ENCODE peak calls at places on chromosomes 2 and 18, in eight cellular contexts. Z is stimulated activated naive CD8-positive, alpha-beta T cell treated with anti-CD3 and anti-CD28 coated beads, Interleukin-15, amount 100 ng/mL, for 72 hours; Q is H54; D is fibroblast of lung; P is sigmoid colon; F is COLO829; G is NCI-H1105 treated with DMSO at 0.1 percent for 48 hours; J is breast epithelium. M is an unnamed sample.

GRCh38 chr2:116719841-116720240 is 1094.7 kb upstream of the DDX18 start:
- DNase-seq in Z (no peak), Q (no peak), D (peak; percentile 67), P (no peak), F (no peak), G (peak; percentile 97), J (no peak), M (peak; percentile 47)

GRCh38 chr2:28128281-28128950 is 237.9 kb downstream of the BABAM2 start:
- DNase-seq in Z (no peak), Q (no peak), D (peak; percentile 45), P (no peak), F (no peak), G (no peak), J (no peak), M (no peak)

GRCh38 chr18:8876887-8877286 is 171.5 kb downstream of the MTCL1 start:
- DNase-seq in Z (no peak), Q (no peak), D (no peak), P (no peak), F (no peak), G (no peak), J (no peak), M (no peak)

GRCh38 chr2:238722883-238723282 is 125.0 kb upstream of the TWIST2 start:
- DNase-seq in Z (no peak), Q (no peak), D (no peak), P (no peak), F (no peak), G (no peak), J (no peak), M (no peak)

GRCh38 chr2:222399038-222399783 is 25.1 kb upstream of the SGPP2 start:
- DNase-seq in Z (no peak), Q (no peak), D (no peak), P (no peak), F (no peak), G (peak; percentile 94), J (no peak), M (peak; percentile 92)

GRCh38 chr2:38610851-38611801 is 8.4 kb upstream of the HNRNPLL start:
- DNase-seq in Z (peak; percentile 33), Q (no peak), D (peak; percentile 72), P (no peak), F (no peak), G (no peak), J (no peak), M (no peak)

GRCh38 chr2:12293868-12294267 is 422.9 kb upstream of the TRIB2 start:
- DNase-seq in Z (peak; percentile 16), Q (no peak), D (peak; percentile 23), P (no peak), F (no peak), G (no peak), J (no peak), M (no peak)

GRCh38 chr2:20501974-20502373 is 55.1 kb downstream of the RHOB start:
- DNase-seq in Z (no peak), Q (no peak), D (peak; percentile 88), P (peak; percentile 76), F (no peak), G (no peak), J (no peak), M (no peak)

GRCh38 chr2:108621087-108621559 is 86.9 kb downstream of the LIMS1 start:
- DNase-seq in Z (peak; percentile 67), Q (peak; percentile 44), D (peak; percentile 76), P (no peak), F (no peak), G (peak; percentile 61), J (peak; percentile 31), M (no peak)

GRCh38 chr2:177101930-177102329 is 110.7 kb upstream of the HNRNPA3 start:
- DNase-seq in Z (no peak), Q (no peak), D (no peak), P (no peak), F (no peak), G (no peak), J (no peak), M (no peak)

GRCh38 chr2:28250006-28250405 is 142.7 kb upstream of the FOSL2 start:
- DNase-seq in Z (no peak), Q (peak; percentile 73), D (peak; percentile 89), P (no peak), F (peak; percentile 40), G (no peak), J (no peak), M (no peak)

GRCh38 chr2:96867756-96868554 is 1.9 kb downstream of the SEMA4C start:
- DNase-seq in Z (no peak), Q (no peak), D (no peak), P (peak; percentile 65), F (no peak), G (no peak), J (no peak), M (no peak)

GRCh38 chr2:39697480-39697879 is 31.8 kb downstream of the TMEM178A start:
- DNase-seq in Z (no peak), Q (no peak), D (peak; percentile 52), P (no peak), F (no peak), G (no peak), J (no peak), M (peak; percentile 68)

GRCh38 chr2:199798881-199799580 is 52.0 kb downstream of the FTCDNL1 start:
- DNase-seq in Z (no peak), Q (no peak), D (peak; percentile 15), P (peak; percentile 73), F (peak; percentile 82), G (no peak), J (peak; percentile 72), M (no peak)

GRCh38 chr2:185522472-185522871 is 216.1 kb upstream of the FSIP2 start:
- DNase-seq in Z (no peak), Q (no peak), D (no peak), P (no peak), F (no peak), G (no peak), J (no peak), M (no peak)

GRCh38 chr2:182103531-182103930 is 117.9 kb downstream of the PPP1R1C start:
- DNase-seq in Z (no peak), Q (no peak), D (peak; percentile 4), P (no peak), F (peak; percentile 54), G (no peak), J (no peak), M (no peak)

GRCh38 chr2:19547321-19547720 is 188.9 kb upstream of the OSR1 start:
- DNase-seq in Z (no peak), Q (no peak), D (peak; percentile 69), P (no peak), F (no peak), G (no peak), J (no peak), M (no peak)

GRCh38 chr2:168571061-168571460 is 115.0 kb downstream of the CERS6 start:
- DNase-seq in Z (no peak), Q (no peak), D (peak; percentile 64), P (no peak), F (no peak), G (no peak), J (no peak), M (no peak)

GRCh38 chr18:61169386-61169785 is 163.8 kb upstream of the CDH20 start:
- DNase-seq in Z (no peak), Q (no peak), D (no peak), P (no peak), F (no peak), G (no peak), J (no peak), M (no peak)

GRCh38 chr2:127516031-127516430 is 10.3 kb downstream of the IWS1 start:
- DNase-seq in Z (no peak), Q (no peak), D (peak; percentile 98), P (peak; percentile 92), F (no peak), G (no peak), J (peak; percentile 56), M (no peak)

GRCh38 chr18:36786686-36787085 is 42.1 kb downstream of the TPGS2 start:
- DNase-seq in Z (no peak), Q (no peak), D (peak; percentile 84), P (peak; percentile 82), F (no peak), G (no peak), J (peak; percentile 77), M (no peak)

GRCh38 chr2:30238143-30238800 is 6.9 kb downstream of the LBH start:
- DNase-seq in Z (no peak), Q (no peak), D (no peak), P (peak; percentile 58), F (no peak), G (no peak), J (no peak), M (no peak)

GRCh38 chr18:13301691-13302469 is 83.3 kb downstream of the LDLRAD4 start:
- DNase-seq in Z (no peak), Q (no peak), D (no peak), P (no peak), F (no peak), G (no peak), J (no peak), M (no peak)

GRCh38 chr2:157894694-157895450 is 18.7 kb upstream of the ACVR1 start:
- DNase-seq in Z (no peak), Q (no peak), D (peak; percentile 79), P (no peak), F (peak; percentile 38), G (no peak), J (no peak), M (peak; percentile 75)

GRCh38 chr2:176638167-176639015 is 369.1 kb downstream of the MTX2 start:
- DNase-seq in Z (peak; percentile 59), Q (peak; percentile 45), D (peak; percentile 45), P (peak; percentile 86), F (peak; percentile 69), G (peak; percentile 68), J (peak; percentile 27), M (peak; percentile 32)

M was measured in DMS 273 treated with DMSO at 0.1 percent for 48 hours.